ENCODE peak calls at places on chromosomes 16 and 17, in four cellular contexts. F is choroid plexus epithelial cell; P is mesothelial cell of epicardium; U is activated CD8-positive, alpha-beta memory T cell treated with anti-CD3 and anti-CD28 coated beads, Interleukin-2, amount 50 U/mL, for 4 hours. W is an unnamed sample.

GRCh38 chr16:22786691-22787090 is 27.3 kb upstream of the HS3ST2 start:
- DNase-seq in F (no peak), P (no peak), U (no peak), W (no peak)

GRCh38 chr17:49086316-49086605 is 46.3 kb upstream of the B4GALNT2 start:
- DNase-seq in F (no peak), P (no peak), U (no peak), W (no peak)

GRCh38 chr17:33949100-33949499 is 306.0 kb upstream of the CCL2 start:
- DNase-seq in F (no peak), P (no peak), U (no peak), W (no peak)

GRCh38 chr17:8728251-8728925 is 16.2 kb downstream of the CCDC42 start:
- DNase-seq in F (no peak), P (no peak), U (no peak), W (no peak)

GRCh38 chr16:30414159-30414558 is 6.8 kb downstream of the ZNF771 start:
- DNase-seq in F (no peak), P (no peak), U (no peak), W (no peak)

GRCh38 chr16:85370881-85371651 is 242.1 kb upstream of the GSE1 start:
- DNase-seq in F (no peak), P (no peak), U (no peak), W (peak; percentile 59)

GRCh38 chr17:9239821-9240658 is 218.7 kb downstream of the NTN1 start:
- DNase-seq in F (peak; percentile 52), P (peak; percentile 53), U (peak; percentile 66), W (peak; percentile 63)

GRCh38 chr16:54746596-54746995 is 184.1 kb upstream of the IRX5 start:
- DNase-seq in F (no peak), P (no peak), U (no peak), W (no peak)

GRCh38 chr17:32319548-32319905 is 22.4 kb downstream of the C17orf75 start:
- DNase-seq in F (peak; percentile 63), P (peak; percentile 42), U (peak; percentile 78), W (no peak)

GRCh38 chr17:75861927-75862317 is 6.8 kb upstream of the WBP2 start:
- DNase-seq in F (no peak), P (no peak), U (no peak), W (peak; percentile 71)

GRCh38 chr16:28875134-28876015 is 2.9 kb upstream of the ATP2A1 start:
- DNase-seq in F (no peak), P (no peak), U (no peak), W (no peak)

GRCh38 chr17:63120406-63120805 is 154.4 kb downstream of the TANC2 start:
- DNase-seq in F (peak; percentile 28), P (no peak), U (no peak), W (no peak)

GRCh38 chr16:27311449-27311831 is 2.3 kb upstream of the IL4R start:
- DNase-seq in F (no peak), P (no peak), U (no peak), W (peak; percentile 26)

GRCh38 chr16:88529596-88529995 is 40.6 kb upstream of the ZC3H18 start:
- DNase-seq in F (no peak), P (no peak), U (no peak), W (no peak)

GRCh38 chr17:73205326-73205980 is 12.6 kb downstream of the COG1 start:
- DNase-seq in F (no peak), P (no peak), U (no peak), W (no peak)

GRCh38 chr17:61400058-61400785 is 579 bp downstream of the TBX2 start:
- DNase-seq in F (peak; percentile 48), P (no peak), U (no peak), W (peak; percentile 39)

GRCh38 chr16:70476272-70477020 is 22.1 kb downstream of the FCSK start:
- DNase-seq in F (peak; percentile 84), P (no peak), U (no peak), W (peak; percentile 72)

GRCh38 chr16:51544850-51545467 is 393.9 kb upstream of the SALL1 start:
- DNase-seq in F (no peak), P (no peak), U (no peak), W (peak; percentile 30)

GRCh38 chr17:46124695-46125592 is 68.3 kb downstream of the KANSL1 start:
- DNase-seq in F (no peak), P (no peak), U (no peak), W (no peak)

GRCh38 chr17:574061-574460 is 140.6 kb downstream of the VPS53 start:
- DNase-seq in F (peak; percentile 22), P (no peak), U (no peak), W (no peak)

GRCh38 chr17:79114455-79115301 is 40.1 kb downstream of the ENGASE start:
- DNase-seq in F (peak; percentile 15), P (no peak), U (no peak), W (no peak)

GRCh38 chr17:15409721-15410247 is 57.6 kb downstream of the CDRT4 start:
- DNase-seq in F (peak; percentile 86), P (no peak), U (no peak), W (peak; percentile 95)

GRCh38 chr17:18181358-18181757 is 2.3 kb upstream of the ALKBH5 start:
- DNase-seq in F (no peak), P (no peak), U (no peak), W (no peak)

GRCh38 chr17:5883775-5884665 is 186.2 kb upstream of the WSCD1 start:
- DNase-seq in F (no peak), P (no peak), U (no peak), W (no peak)

GRCh38 chr16:81730090-81731051 is 48.7 kb upstream of the PLCG2 start:
- DNase-seq in F (peak; percentile 89), P (peak; percentile 78), U (peak; percentile 61), W (peak; percentile 81)

GRCh38 chr17:70629902-70630301 is 460.6 kb downstream of the KCNJ2 start:
- DNase-seq in F (peak; percentile 43), P (no peak), U (no peak), W (no peak)

GRCh38 chr16:87850009-87851006 is 19.0 kb downstream of the SLC7A5 start:
- DNase-seq in F (peak; percentile 52), P (peak; percentile 63), U (peak; percentile 74), W (peak; percentile 59)

GRCh38 chr17:63701477-63702222 is 1.7 kb upstream of the LIMD2 start:
- DNase-seq in F (no peak), P (no peak), U (peak; percentile 75), W (no peak)

GRCh38 chr17:74454197-74455024 is 12.0 kb upstream of the CD300A start:
- DNase-seq in F (no peak), P (peak; percentile 85), U (peak; percentile 68), W (peak; percentile 71)

GRCh38 chr16:25135239-25135878 is 23.8 kb downstream of the LCMT1 start:
- DNase-seq in F (peak; percentile 71), P (no peak), U (no peak), W (peak; percentile 76)

GRCh38 chr16:83973581-83974385 is 5.7 kb downstream of the NECAB2 start:
- DNase-seq in F (no peak), P (no peak), U (no peak), W (no peak)

GRCh38 chr17:29933379-29933778 is 3.4 kb upstream of the SSH2 start:
- DNase-seq in F (peak; percentile 67), P (no peak), U (no peak), W (peak; percentile 38)